ENCODE peak calls at places on chromosomes 11 and 22, in ten cellular contexts. Y is upper lobe of right lung, P is neural progenitor cell, D is spleen, J is IMR-90, X is psoas muscle, H is pancreas, K is RWPE2, I is AG04450, U is Caco-2. Q is an unnamed sample. For H3K27me3, the result is how much of the 10 kb centered on the place peaks cover.

GRCh38 chr11:44305643-44306468 is 4.1 kb downstream of the ALX4 start:
- DNase-seq in Y (peak), P (peak), D (peak), J (no peak), X (no peak), H (peak), K (no peak), I (no peak), U (peak), Q (no peak)

GRCh38 chr11:35323076-35323868 is 96.1 kb downstream of the SLC1A2 start:
- DNase-seq in Y (no peak), P (no peak), D (no peak), J (peak), X (no peak), H (no peak), K (no peak), I (no peak), U (no peak), Q (no peak)

GRCh38 chr11:1372660-1373059 is 17.1 kb upstream of the BRSK2 start:
- DNase-seq in Y (no peak), P (no peak), D (no peak), J (no peak), X (no peak), H (no peak), K (no peak), I (no peak), U (no peak), Q (no peak)

GRCh38 chr11:62921201-62921572 is at the start of gene CHRM1:
- DNase-seq in Y (no peak), P (no peak), D (peak), J (no peak), X (no peak), H (peak), K (no peak), I (no peak), U (no peak), Q (no peak)

GRCh38 chr22:41445171-41446056 is 1.2 kb downstream of the TOB2 start:
- DNase-seq in Y (no peak), P (peak), D (peak), J (no peak), X (no peak), H (peak), K (no peak), I (no peak), U (no peak), Q (no peak)

GRCh38 chr22:20978419-20978818 is 3.7 kb upstream of the LZTR1 start:
- DNase-seq in Y (no peak), P (no peak), D (no peak), J (no peak), X (no peak), H (no peak), K (no peak), I (no peak), U (no peak), Q (no peak)

GRCh38 chr11:128689946-128690745 is 3.7 kb upstream of the FLI1 start:
- DNase-seq in Y (no peak), P (peak), D (peak), J (no peak), X (peak), H (no peak), K (no peak), I (no peak), U (no peak), Q (no peak)

GRCh38 chr11:45736424-45736823 is 68.5 kb upstream of the SLC35C1 start:
- DNase-seq in Y (no peak), P (no peak), D (no peak), J (peak), X (peak), H (no peak), K (peak), I (no peak), U (peak), Q (no peak)

GRCh38 chr11:46333129-46333947 is 13.9 kb upstream of the DGKZ start:
- DNase-seq in Y (no peak), P (peak), D (peak), J (no peak), X (no peak), H (no peak), K (no peak), I (no peak), U (peak), Q (no peak)

GRCh38 chr11:4068962-4069361 is 25.6 kb upstream of the RRM1 start:
- DNase-seq in Y (no peak), P (no peak), D (no peak), J (no peak), X (no peak), H (no peak), K (no peak), I (no peak), U (no peak), Q (no peak)

GRCh38 chr22:19874307-19875060 is 19.8 kb upstream of the GNB1L start:
- DNase-seq in Y (peak), P (peak), D (peak), J (no peak), X (peak), H (no peak), K (peak), I (no peak), U (no peak), Q (no peak)

GRCh38 chr11:83374311-83374710 is 88.1 kb upstream of the CCDC90B start:
- DNase-seq in Y (no peak), P (no peak), D (no peak), J (no peak), X (no peak), H (no peak), K (no peak), I (no peak), U (no peak), Q (no peak)

GRCh38 chr11:42778193-42778592 is 533.6 kb upstream of the API5 start:
- DNase-seq in Y (no peak), P (peak), D (no peak), J (no peak), X (no peak), H (no peak), K (no peak), I (no peak), U (no peak), Q (no peak)

GRCh38 chr11:46277313-46277622 is 194 bp upstream of the CREB3L1 start:
- DNase-seq in Y (no peak), P (no peak), D (no peak), J (peak), X (no peak), H (peak), K (no peak), I (no peak), U (no peak), Q (no peak)

GRCh38 chr22:19132693-19133400 is 1.7 kb downstream of the TSSK2 start:
- DNase-seq in Y (no peak), P (no peak), D (no peak), J (no peak), X (no peak), H (no peak), K (no peak), I (no peak), U (no peak), Q (no peak)

GRCh38 chr11:61002598-61002997 is 31.1 kb downstream of the CD6 start:
- DNase-seq in Y (no peak), P (no peak), D (no peak), J (no peak), X (no peak), H (no peak), K (no peak), I (no peak), U (no peak), Q (no peak)

GRCh38 chr22:24474221-24474620 is 20.9 kb upstream of the UPB1 start:
- DNase-seq in Y (no peak), P (no peak), D (no peak), J (peak), X (no peak), H (no peak), K (no peak), I (peak), U (peak), Q (peak)

GRCh38 chr11:36373040-36374010 is 77.2 kb downstream of the PRR5L start:
- DNase-seq in Y (no peak), P (no peak), D (no peak), J (no peak), X (no peak), H (no peak), K (no peak), I (no peak), U (no peak), Q (no peak)

GRCh38 chr11:34514597-34514996 is 1.0 kb upstream of the ELF5 start:
- DNase-seq in Y (no peak), P (no peak), D (no peak), J (no peak), X (no peak), H (no peak), K (no peak), I (no peak), U (no peak), Q (no peak)

GRCh38 chr11:66113132-66113856 is 43.2 kb downstream of the PACS1 start:
- DNase-seq in Y (no peak), P (no peak), D (no peak), J (peak), X (no peak), H (no peak), K (no peak), I (no peak), U (peak), Q (peak)

GRCh38 chr22:29344137-29344536 is 28.6 kb upstream of the RASL10A start:
- DNase-seq in Y (peak), P (no peak), D (no peak), J (peak), X (peak), H (peak), K (no peak), I (no peak), U (peak), Q (peak)

GRCh38 chr11:129973068-129973467 is 29.6 kb downstream of the PRDM10 start:
- DNase-seq in Y (no peak), P (no peak), D (no peak), J (no peak), X (no peak), H (no peak), K (no peak), I (no peak), U (no peak), Q (no peak)

GRCh38 chr11:46307369-46307768 is 29.9 kb downstream of the CREB3L1 start:
- DNase-seq in Y (no peak), P (no peak), D (no peak), J (no peak), X (no peak), H (no peak), K (no peak), I (no peak), U (no peak), Q (no peak)

GRCh38 chr11:77799338-77799737 is 21.2 kb downstream of the RSF1 start:
- DNase-seq in Y (no peak), P (no peak), D (no peak), J (no peak), X (no peak), H (no peak), K (no peak), I (no peak), U (no peak), Q (no peak)

GRCh38 chr11:87463486-87464102 is 425.9 kb downstream of the TMEM135 start:
- DNase-seq in Y (no peak), P (peak), D (no peak), J (peak), X (no peak), H (no peak), K (no peak), I (no peak), U (peak), Q (no peak)

GRCh38 chr11:7448126-7448525 is 37.2 kb upstream of the OLFML1 start:
- DNase-seq in Y (no peak), P (peak), D (no peak), J (no peak), X (no peak), H (no peak), K (no peak), I (no peak), U (no peak), Q (no peak)
- TF ChIP-seq CTCF in Y (no peak), P (peak), D (no peak), J (no peak), X (no peak), H (no peak), K (no peak), I (no peak), U (no peak), Q (no peak)

GRCh38 chr11:119754656-119755350 is 25.8 kb upstream of the NECTIN1 start:
- DNase-seq in Y (peak), P (peak), D (peak), J (no peak), X (no peak), H (no peak), K (peak), I (no peak), U (no peak), Q (no peak)
- H3K27me3 ChIP-seq in Y (under half), P (under half), D (under half), J (under half), X (under half), H (under half), K (under half), I (under half), U (under half), Q (under half)

GRCh38 chr22:50302041-50302541 is 5.4 kb downstream of the PLXNB2 start:
- DNase-seq in Y (peak), P (no peak), D (no peak), J (peak), X (peak), H (no peak), K (no peak), I (no peak), U (no peak), Q (no peak)

GRCh38 chr22:50301581-50301991 is 5.9 kb downstream of the PLXNB2 start:
- DNase-seq in Y (no peak), P (no peak), D (no peak), J (no peak), X (no peak), H (no peak), K (no peak), I (no peak), U (no peak), Q (no peak)

GRCh38 chr22:50303848-50304527 is 3.5 kb downstream of the PLXNB2 start:
- DNase-seq in Y (peak), P (peak), D (no peak), J (no peak), X (peak), H (peak), K (no peak), I (no peak), U (peak), Q (no peak)

GRCh38 chr22:50303515-50303847 is 4.0 kb downstream of the PLXNB2 start:
- DNase-seq in Y (no peak), P (no peak), D (no peak), J (no peak), X (no peak), H (no peak), K (no peak), I (no peak), U (no peak), Q (no peak)

GRCh38 chr22:50302564-50302963 is 4.9 kb downstream of the PLXNB2 start:
- DNase-seq in Y (no peak), P (no peak), D (no peak), J (no peak), X (no peak), H (no peak), K (no peak), I (no peak), U (no peak), Q (no peak)
- H3K4me3 ChIP-seq in Y (peak), P (no peak), D (no peak), J (no peak), X (no peak), H (peak), K (no peak), I (no peak), U (no peak), Q (no peak)

GRCh38 chr11:74936976-74937375 is 11.9 kb downstream of the XRRA1 start:
- DNase-seq in Y (no peak), P (no peak), D (no peak), J (no peak), X (no peak), H (no peak), K (no peak), I (no peak), U (no peak), Q (no peak)
- TF ChIP-seq CTCF in Y (no peak), P (no peak), D (no peak), J (no peak), X (no peak), H (no peak), K (no peak), I (no peak), U (no peak), Q (no peak)

DNA sequence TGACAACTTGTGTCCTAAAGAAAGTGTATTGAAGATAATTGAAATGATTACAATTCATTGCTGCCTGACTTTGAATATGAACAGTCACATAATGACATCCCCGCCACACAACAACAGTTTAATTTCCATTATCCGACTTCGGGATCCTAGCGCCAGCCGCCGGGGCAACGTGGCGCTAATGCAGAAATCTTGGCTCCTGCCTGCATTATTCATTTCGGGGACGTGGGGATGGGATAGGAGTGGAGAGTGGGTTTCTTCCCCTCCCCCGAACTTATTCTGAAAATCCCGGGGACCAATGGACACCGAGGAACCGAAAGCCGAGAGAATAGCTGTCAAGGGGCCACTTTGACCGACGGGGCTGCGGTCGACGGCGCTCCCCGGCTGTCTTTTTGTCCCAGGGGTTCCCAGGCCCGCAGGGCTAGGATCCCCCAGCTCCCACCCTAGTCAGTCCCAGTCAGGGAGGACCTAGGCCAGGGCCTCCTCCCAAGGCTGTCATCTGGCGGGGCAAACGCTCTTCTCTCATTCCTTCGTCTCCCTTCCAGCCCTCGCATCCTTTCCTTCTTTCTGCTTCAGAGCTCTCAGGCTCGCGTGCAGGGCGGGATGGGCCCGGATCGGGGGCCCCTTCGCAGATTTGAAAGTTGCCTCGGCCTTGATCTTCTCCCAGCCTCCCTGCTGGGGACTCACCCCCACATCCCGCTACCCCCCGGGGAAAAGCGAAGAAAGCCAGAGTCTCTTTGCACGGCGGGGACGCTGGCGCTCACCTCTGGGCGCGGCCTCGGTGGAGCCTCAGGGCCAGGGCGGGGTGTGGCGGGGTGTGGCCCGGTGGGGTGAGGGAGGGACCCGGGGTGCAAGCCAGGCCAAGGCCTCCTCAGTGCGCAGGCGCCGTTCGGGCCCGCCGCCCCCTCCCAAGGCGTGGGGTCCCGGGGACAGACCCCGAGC is 14.6 kb upstream of the PAX6 start:
- DNase-seq in Y (no peak), P (peak), D (no peak), J (no peak), X (no peak), H (no peak), K (no peak), I (no peak), U (no peak), Q (no peak)
- H3K27me3 ChIP-seq in Y (half or more), P (half or more), D (half or more), J (half or more), X (under half), H (under half), K (half or more), I (half or more), U (under half), Q (half or more)

DNA sequence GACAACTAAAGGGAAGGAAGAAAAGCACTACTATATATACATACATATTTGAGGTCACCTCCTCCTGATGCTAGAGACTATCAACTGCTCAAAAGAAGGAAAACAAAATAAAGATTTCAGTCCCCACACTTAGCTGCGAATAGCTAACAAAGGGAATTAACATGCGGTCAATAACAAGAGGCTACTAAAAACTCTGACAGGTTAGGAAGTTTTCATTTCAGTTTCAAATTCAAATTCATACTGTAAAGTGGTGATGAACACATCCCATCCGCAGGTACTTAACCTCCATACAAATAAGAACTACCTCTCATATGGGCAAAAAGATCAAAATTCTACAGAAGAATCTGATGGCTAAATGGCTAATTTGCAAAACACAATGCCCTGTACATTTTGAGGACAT is 2.6 kb downstream of the NAP1L4 start:
- DNase-seq in Y (no peak), P (no peak), D (no peak), J (no peak), X (no peak), H (no peak), K (no peak), I (no peak), U (no peak), Q (no peak)
- H3K4me3 ChIP-seq in Y (peak), P (peak), D (peak), J (no peak), X (peak), H (peak), K (peak), I (peak), U (peak), Q (no peak)

GRCh38 chr11:64742087-64742939 is 1.6 kb downstream of the RASGRP2 start:
- DNase-seq in Y (no peak), P (peak), D (peak), J (no peak), X (no peak), H (no peak), K (no peak), I (no peak), U (no peak), Q (no peak)
- TF ChIP-seq CTCF in Y (no peak), P (no peak), D (no peak), J (no peak), X (no peak), H (no peak), K (no peak), I (no peak), U (no peak), Q (no peak)

Q was measured in BJ.